ENCODE peak calls at places on chromosomes 11 and 22, in seven cellular contexts. Q, B, M, A, O, G and D are unnamed samples.

GRCh38 chr22:49825944-49826602 is 1.6 kb downstream of the BRD1 start:
- DNase-seq in Q (no peak), B (no peak), M (no peak), A (no peak), O (peak), G (no peak), D (no peak)

GRCh38 chr11:199782-200181 is 6.9 kb downstream of the SCGB1C1 start:
- DNase-seq in Q (no peak), B (no peak), M (no peak), A (no peak), O (no peak), G (no peak), D (no peak)

GRCh38 chr22:50178871-50179869 is 6.5 kb upstream of the TRABD start:
- DNase-seq in Q (no peak), B (no peak), M (peak), A (no peak), O (no peak), G (no peak), D (no peak)

GRCh38 chr22:23281406-23282088 is 101.2 kb downstream of the BCR start:
- DNase-seq in Q (peak), B (peak), M (peak), A (peak), O (peak), G (peak), D (peak)

GRCh38 chr11:125470355-125470754 is 25.7 kb downstream of the FEZ1 start:
- DNase-seq in Q (no peak), B (no peak), M (no peak), A (no peak), O (no peak), G (no peak), D (no peak)

GRCh38 chr22:26545385-26545784 is 33.1 kb upstream of the TFIP11 start:
- DNase-seq in Q (no peak), B (no peak), M (no peak), A (no peak), O (no peak), G (no peak), D (no peak)

GRCh38 chr11:95584589-95584988 is 205.0 kb downstream of the FAM76B start:
- DNase-seq in Q (no peak), B (no peak), M (no peak), A (no peak), O (peak), G (no peak), D (no peak)

GRCh38 chr11:31262761-31263160 is 106.8 kb downstream of the DCDC1 start:
- DNase-seq in Q (no peak), B (no peak), M (no peak), A (no peak), O (no peak), G (no peak), D (no peak)

GRCh38 chr11:11977206-11977938 is 31.1 kb downstream of the DKK3 start:
- DNase-seq in Q (no peak), B (no peak), M (no peak), A (no peak), O (no peak), G (no peak), D (no peak)

GRCh38 chr11:65041206-65042035 is at the start of gene SAC3D1:
- DNase-seq in Q (no peak), B (peak), M (peak), A (peak), O (no peak), G (no peak), D (peak)

GRCh38 chr11:12680246-12680939 is 6.2 kb downstream of the TEAD1 start:
- DNase-seq in Q (peak), B (peak), M (no peak), A (no peak), O (peak), G (no peak), D (no peak)

GRCh38 chr11:72446929-72447753 is 12.8 kb upstream of the CLPB start:
- DNase-seq in Q (no peak), B (peak), M (peak), A (no peak), O (peak), G (no peak), D (no peak)

GRCh38 chr11:64538501-64538951 is 52.5 kb upstream of the SLC22A12 start:
- DNase-seq in Q (no peak), B (no peak), M (no peak), A (no peak), O (no peak), G (no peak), D (no peak)

GRCh38 chr11:944711-945470 is 19.2 kb downstream of the AP2A2 start:
- DNase-seq in Q (peak), B (no peak), M (no peak), A (no peak), O (no peak), G (no peak), D (no peak)

GRCh38 chr11:58573451-58574104 is 2.1 kb downstream of the LPXN start:
- DNase-seq in Q (no peak), B (no peak), M (peak), A (no peak), O (no peak), G (no peak), D (no peak)

GRCh38 chr22:17785185-17786184 is 11.2 kb upstream of the BID start:
- DNase-seq in Q (peak), B (no peak), M (peak), A (no peak), O (peak), G (no peak), D (peak)

GRCh38 chr11:130485983-130486970 is 37.8 kb downstream of the ADAMTS15 start:
- DNase-seq in Q (no peak), B (peak), M (no peak), A (no peak), O (no peak), G (no peak), D (no peak)

GRCh38 chr11:64368673-64369074 is 9.7 kb downstream of the RPS6KA4 start:
- DNase-seq in Q (no peak), B (no peak), M (no peak), A (no peak), O (no peak), G (no peak), D (no peak)

GRCh38 chr11:43327987-43328386 is 16.2 kb downstream of the API5 start:
- DNase-seq in Q (no peak), B (no peak), M (peak), A (no peak), O (peak), G (no peak), D (no peak)

GRCh38 chr11:109706940-109707339 is 284.9 kb downstream of the C11orf87 start:
- DNase-seq in Q (no peak), B (no peak), M (no peak), A (no peak), O (no peak), G (no peak), D (no peak)

GRCh38 chr11:36452987-36453386 is 57.1 kb downstream of the TRAF6 start:
- DNase-seq in Q (no peak), B (no peak), M (no peak), A (no peak), O (peak), G (no peak), D (no peak)

GRCh38 chr11:94149435-94149834 is 20.8 kb downstream of the PANX1 start:
- DNase-seq in Q (no peak), B (no peak), M (no peak), A (no peak), O (no peak), G (no peak), D (no peak)

GRCh38 chr11:96155627-96156378 is 187.2 kb downstream of the MAML2 start:
- DNase-seq in Q (no peak), B (peak), M (peak), A (no peak), O (peak), G (peak), D (peak)

GRCh38 chr11:130711193-130711592 is 205.1 kb downstream of the SNX19 start:
- DNase-seq in Q (no peak), B (no peak), M (no peak), A (no peak), O (no peak), G (no peak), D (no peak)

GRCh38 chr11:119422505-119423416 is at the start of gene THY1:
- DNase-seq in Q (no peak), B (peak), M (peak), A (no peak), O (no peak), G (no peak), D (no peak)

GRCh38 chr11:22879615-22880014 is 19.3 kb upstream of the CCDC179 start:
- DNase-seq in Q (no peak), B (no peak), M (no peak), A (no peak), O (no peak), G (no peak), D (no peak)

GRCh38 chr11:47571012-47571729 is 5.8 kb downstream of the PTPMT1 start:
- DNase-seq in Q (no peak), B (no peak), M (peak), A (no peak), O (no peak), G (no peak), D (no peak)

GRCh38 chr11:64526356-64526755 is 64.7 kb upstream of the SLC22A12 start:
- DNase-seq in Q (no peak), B (no peak), M (no peak), A (no peak), O (no peak), G (no peak), D (no peak)

GRCh38 chr11:38460901-38461300 is 1862.9 kb upstream of the RAG2 start:
- DNase-seq in Q (no peak), B (no peak), M (no peak), A (no peak), O (no peak), G (no peak), D (no peak)

GRCh38 chr22:20904008-20904979 is 12.9 kb upstream of the CRKL start:
- DNase-seq in Q (no peak), B (no peak), M (peak), A (no peak), O (peak), G (no peak), D (no peak)

GRCh38 chr11:28526406-28526751 is 418.2 kb downstream of the METTL15 start:
- DNase-seq in Q (no peak), B (no peak), M (peak), A (no peak), O (no peak), G (no peak), D (no peak)

GRCh38 chr11:32259641-32260081 is 168.8 kb downstream of the RCN1 start:
- DNase-seq in Q (no peak), B (no peak), M (no peak), A (peak), O (no peak), G (peak), D (peak)

GRCh38 chr11:73748300-73748699 is 12.6 kb downstream of the RAB6A start:
- DNase-seq in Q (no peak), B (no peak), M (no peak), A (no peak), O (peak), G (no peak), D (no peak)

GRCh38 chr22:36369922-36370781 is 17.6 kb downstream of the MYH9 start:
- DNase-seq in Q (no peak), B (no peak), M (peak), A (no peak), O (peak), G (no peak), D (no peak)

GRCh38 chr11:115530752-115531151 is 26.5 kb upstream of the CADM1 start:
- DNase-seq in Q (no peak), B (no peak), M (no peak), A (no peak), O (no peak), G (no peak), D (no peak)

GRCh38 chr11:70871881-70872280 is 380.5 kb downstream of the SHANK2 start:
- DNase-seq in Q (no peak), B (no peak), M (no peak), A (no peak), O (no peak), G (no peak), D (no peak)

GRCh38 chr11:72229925-72230763 is 5.6 kb downstream of the INPPL1 start:
- DNase-seq in Q (no peak), B (no peak), M (no peak), A (no peak), O (no peak), G (no peak), D (no peak)

DNA sequence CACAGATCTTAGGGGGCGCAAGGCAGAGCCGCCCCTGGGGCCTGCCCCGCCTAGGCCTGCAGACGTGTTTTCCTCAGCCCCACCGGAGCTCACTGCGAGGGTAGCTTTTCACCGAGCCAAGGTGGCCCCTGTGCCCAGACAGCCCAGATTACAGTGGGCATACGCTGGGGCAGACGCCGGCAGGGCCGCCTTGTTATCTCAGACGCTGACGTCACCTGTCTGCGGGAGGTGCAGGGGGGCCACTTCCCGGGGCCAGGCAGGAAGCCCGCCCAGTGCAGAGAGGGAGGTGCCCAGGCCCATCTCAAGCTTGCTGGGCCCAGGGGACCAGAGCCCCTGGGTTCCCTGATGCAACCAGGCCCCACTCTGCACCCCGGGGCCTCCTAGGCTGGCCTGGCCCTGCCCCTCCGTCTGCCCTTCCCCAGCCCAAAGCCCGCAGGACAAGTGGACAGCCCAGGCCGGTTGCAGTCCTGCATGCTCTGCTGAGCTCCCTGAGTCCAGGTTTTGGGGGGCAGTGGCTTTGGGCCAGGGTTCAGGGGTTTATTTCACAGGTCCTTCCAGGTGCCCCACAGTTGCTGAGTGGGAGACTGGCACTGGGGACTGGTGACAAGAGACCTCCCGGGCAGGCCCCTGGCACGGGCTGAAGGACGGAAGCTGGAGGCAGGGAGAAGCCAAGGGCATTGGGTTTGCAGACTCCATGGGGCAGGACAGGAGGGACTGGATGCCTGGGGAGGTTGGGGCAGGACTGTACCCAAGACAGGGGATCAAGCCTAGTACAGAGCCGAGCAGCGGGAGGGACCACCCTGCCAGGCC is 38.6 kb downstream of the IGF2 start:
- DNase-seq in Q (no peak), B (peak), M (peak), A (no peak), O (no peak), G (no peak), D (no peak)
- TF ChIP-seq TAF1 in Q (no peak), B (no peak), M (no peak), A (no peak), O (no peak), G (no peak), D (no peak)

GRCh38 chr22:38031491-38031890 is 25.7 kb upstream of the PICK1 start:
- DNase-seq in Q (no peak), B (no peak), M (no peak), A (no peak), O (no peak), G (no peak), D (no peak)
- TF ChIP-seq TAF1 in Q (no peak), B (no peak), M (no peak), A (no peak), O (no peak), G (no peak), D (no peak)

GRCh38 chr11:45411221-45411946 is 125.2 kb upstream of the SYT13 start:
- DNase-seq in Q (no peak), B (peak), M (no peak), A (no peak), O (no peak), G (no peak), D (no peak)
- TF ChIP-seq TAF1 in Q (no peak), B (peak), M (no peak), A (no peak), O (no peak), G (no peak), D (no peak)

DNA sequence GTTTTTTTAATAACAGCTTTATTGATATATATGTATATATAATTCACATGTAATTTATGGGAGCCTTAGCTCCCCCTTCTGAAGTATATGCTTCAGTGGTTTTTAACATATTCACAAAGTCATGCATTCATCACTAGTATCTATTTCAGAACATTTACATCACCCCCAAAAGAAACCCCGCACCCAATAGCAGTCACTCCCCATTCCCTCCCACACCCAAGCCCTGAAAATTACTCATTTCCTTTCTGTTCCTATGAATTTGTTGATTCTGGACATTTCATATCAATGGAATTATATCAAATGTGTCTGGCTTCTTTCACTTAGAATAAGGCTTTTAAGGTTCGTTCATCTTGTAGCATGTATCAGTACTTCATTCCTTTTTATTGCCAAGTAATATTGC is 35.6 kb upstream of the SYT7 start:
- DNase-seq in Q (no peak), B (no peak), M (no peak), A (no peak), O (no peak), G (no peak), D (no peak)
- TF ChIP-seq TAF1 in Q (no peak), B (no peak), M (no peak), A (no peak), O (no peak), G (no peak), D (no peak)

GRCh38 chr11:8068605-8069221 is 12.3 kb upstream of the TUB start:
- DNase-seq in Q (no peak), B (peak), M (peak), A (no peak), O (peak), G (no peak), D (no peak)
- TF ChIP-seq TAF1 in Q (no peak), B (peak), M (no peak), A (no peak), O (no peak), G (no peak), D (no peak)

GRCh38 chr22:21920341-21921183 is 32.1 kb downstream of the PPM1F start:
- DNase-seq in Q (no peak), B (peak), M (no peak), A (no peak), O (no peak), G (no peak), D (no peak)
- TF ChIP-seq TAF1 in Q (no peak), B (no peak), M (no peak), A (no peak), O (no peak), G (no peak), D (no peak)

GRCh38 chr11:66068154-66068821 is 1.8 kb upstream of the PACS1 start:
- DNase-seq in Q (peak), B (peak), M (peak), A (no peak), O (peak), G (no peak), D (peak)

GRCh38 chr11:66064571-66064970 is 5.5 kb upstream of the PACS1 start:
- DNase-seq in Q (no peak), B (no peak), M (no peak), A (no peak), O (no peak), G (no peak), D (no peak)

GRCh38 chr11:66068923-66069714 is 953 bp upstream of the PACS1 start:
- DNase-seq in Q (no peak), B (peak), M (no peak), A (no peak), O (peak), G (no peak), D (no peak)

GRCh38 chr11:66067640-66068039 is 2.4 kb upstream of the PACS1 start:
- DNase-seq in Q (no peak), B (no peak), M (no peak), A (no peak), O (no peak), G (no peak), D (no peak)

DNA sequence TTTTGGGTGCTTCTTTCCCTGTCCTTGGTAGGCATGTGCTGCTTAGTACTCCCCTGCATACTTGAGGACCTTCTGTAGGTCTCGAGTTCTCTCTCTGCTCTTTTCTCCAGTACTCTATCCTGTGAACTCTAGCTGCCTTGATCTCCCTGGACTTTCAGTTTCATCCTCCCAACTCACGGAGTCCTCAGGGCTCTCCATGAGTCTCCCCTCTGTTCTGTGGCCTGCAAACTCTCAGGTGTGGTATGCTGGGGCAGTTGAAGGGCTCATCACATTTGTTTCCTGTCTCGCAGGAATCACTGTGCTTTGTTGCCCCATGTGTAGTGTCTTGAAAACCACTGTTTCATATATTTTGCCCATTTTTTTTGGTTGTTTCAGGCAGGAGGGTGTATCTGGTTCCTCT is 3.3 kb upstream of the PACS1 start:
- DNase-seq in Q (no peak), B (no peak), M (no peak), A (no peak), O (no peak), G (no peak), D (no peak)
- TF ChIP-seq TAF1 in Q (no peak), B (no peak), M (no peak), A (no peak), O (no peak), G (no peak), D (no peak)

DNA sequence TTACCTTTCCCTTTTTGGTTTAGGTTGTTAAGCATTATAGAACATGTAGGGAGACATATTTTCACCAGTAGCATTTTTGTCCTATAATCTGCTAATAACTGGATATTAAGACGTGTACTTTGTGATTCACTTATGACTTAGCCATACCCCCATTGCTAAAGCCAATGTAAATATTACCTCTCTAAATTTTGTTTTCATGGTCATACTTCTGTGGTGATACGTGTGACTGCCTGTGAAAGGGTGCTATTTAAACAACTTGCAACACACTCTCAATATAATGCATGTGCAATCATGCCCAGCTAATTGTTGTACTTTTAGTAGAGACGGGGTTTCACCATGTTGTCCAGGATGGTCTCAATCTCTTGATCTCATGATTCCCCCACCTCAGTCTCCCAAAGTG is 36.2 kb upstream of the PAK1 start:
- DNase-seq in Q (no peak), B (no peak), M (no peak), A (no peak), O (no peak), G (no peak), D (no peak)
- TF ChIP-seq TAF1 in Q (no peak), B (no peak), M (no peak), A (no peak), O (no peak), G (no peak), D (no peak)

GRCh38 chr11:17036666-17037658 is 22.7 kb upstream of the PLEKHA7 start:
- DNase-seq in Q (no peak), B (no peak), M (no peak), A (no peak), O (peak), G (no peak), D (no peak)
- TF ChIP-seq TAF1 in Q (no peak), B (no peak), M (no peak), A (no peak), O (no peak), G (no peak), D (no peak)

GRCh38 chr11:69039501-69039900 is 9.2 kb upstream of the TPCN2 start:
- DNase-seq in Q (no peak), B (no peak), M (no peak), A (no peak), O (no peak), G (no peak), D (no peak)
- TF ChIP-seq TAF1 in Q (no peak), B (no peak), M (no peak), A (no peak), O (no peak), G (no peak), D (no peak)